ENCODE peak calls at places on chromosomes 3 and 15, in ten cellular contexts. H is IMR-90, N is transverse colon, P is NB4, B is esophagus squamous epithelium, F is tibial nerve, D is endothelial cell of umbilical vein, I is adrenal gland, E is HCT116, Y is erythroblast. Z is an unnamed sample.

GRCh38 chr15:33292718-33293307 is 18.0 kb upstream of the RYR3 start:
- DNase-seq in H (peak; percentile 53), N (peak; percentile 28), P (peak; percentile 60), B (no peak), F (peak; percentile 76), D (peak; percentile 69), I (peak; percentile 48), E (peak; percentile 51), Y (peak; percentile 87), Z (peak; percentile 59)

GRCh38 chr15:73265536-73266153 is 103.1 kb downstream of the HCN4 start:
- DNase-seq in H (peak; percentile 43), N (peak; percentile 11), P (peak; percentile 66), B (no peak), F (peak; percentile 17), D (peak; percentile 57), I (peak; percentile 25), E (peak; percentile 42), Y (peak; percentile 61), Z (peak; percentile 74)

GRCh38 chr3:184073621-184074020 is 20.8 kb downstream of the HTR3C start:
- DNase-seq in H (no peak), N (no peak), P (no peak), B (no peak), F (no peak), D (no peak), I (no peak), E (no peak), Y (no peak), Z (no peak)

GRCh38 chr3:71779674-71780377 is 5.1 kb downstream of the PROK2 start:
- DNase-seq in H (no peak), N (no peak), P (peak; percentile 94), B (no peak), F (no peak), D (no peak), I (no peak), E (no peak), Y (no peak), Z (no peak)

GRCh38 chr3:196409409-196409808 is 22.8 kb downstream of the UBXN7 start:
- DNase-seq in H (no peak), N (no peak), P (peak; percentile 14), B (no peak), F (no peak), D (no peak), I (no peak), E (no peak), Y (no peak), Z (no peak)

GRCh38 chr3:127669541-127670228 is 3.1 kb upstream of the ABTB1 start:
- DNase-seq in H (no peak), N (no peak), P (no peak), B (no peak), F (no peak), D (no peak), I (no peak), E (no peak), Y (no peak), Z (no peak)

GRCh38 chr15:88139936-88140335 is 116.6 kb downstream of the NTRK3 start:
- DNase-seq in H (no peak), N (no peak), P (no peak), B (no peak), F (no peak), D (no peak), I (no peak), E (no peak), Y (no peak), Z (no peak)

GRCh38 chr3:198081421-198081844 is 121.4 kb downstream of the LMLN start:
- DNase-seq in H (no peak), N (no peak), P (no peak), B (no peak), F (no peak), D (no peak), I (no peak), E (no peak), Y (no peak), Z (no peak)

GRCh38 chr3:76324101-76324500 is 538.8 kb upstream of the ZNF717 start:
- DNase-seq in H (peak; percentile 64), N (no peak), P (no peak), B (no peak), F (no peak), D (no peak), I (no peak), E (no peak), Y (no peak), Z (no peak)

GRCh38 chr3:99499235-99499798 is 139.1 kb upstream of the COL8A1 start:
- DNase-seq in H (peak; percentile 73), N (no peak), P (peak; percentile 48), B (no peak), F (peak; percentile 49), D (peak; percentile 80), I (peak; percentile 24), E (peak; percentile 21), Y (peak; percentile 48), Z (peak; percentile 11)

GRCh38 chr3:8886556-8886955 is 76.7 kb downstream of the RAD18 start:
- DNase-seq in H (peak; percentile 65), N (no peak), P (no peak), B (no peak), F (no peak), D (no peak), I (no peak), E (no peak), Y (no peak), Z (no peak)

GRCh38 chr15:29135266-29135665 is 134.4 kb downstream of the NSMCE3 start:
- DNase-seq in H (peak; percentile 13), N (no peak), P (no peak), B (no peak), F (peak; percentile 18), D (no peak), I (no peak), E (no peak), Y (no peak), Z (no peak)

GRCh38 chr15:91022075-91022831 is at the start of gene VPS33B:
- DNase-seq in H (peak; percentile 80), N (peak; percentile 90), P (peak; percentile 95), B (peak; percentile 18), F (peak; percentile 84), D (peak; percentile 85), I (peak; percentile 82), E (peak; percentile 81), Y (peak; percentile 87), Z (peak; percentile 91)
- TF ChIP-seq POLR2A in H (peak; percentile 30), N (peak; percentile 53), P (peak; percentile 56), B (no peak), F (no peak), D (peak; percentile 52), I (no peak), E (no peak), Y (peak; percentile 77), Z (peak; percentile 84)

DNA sequence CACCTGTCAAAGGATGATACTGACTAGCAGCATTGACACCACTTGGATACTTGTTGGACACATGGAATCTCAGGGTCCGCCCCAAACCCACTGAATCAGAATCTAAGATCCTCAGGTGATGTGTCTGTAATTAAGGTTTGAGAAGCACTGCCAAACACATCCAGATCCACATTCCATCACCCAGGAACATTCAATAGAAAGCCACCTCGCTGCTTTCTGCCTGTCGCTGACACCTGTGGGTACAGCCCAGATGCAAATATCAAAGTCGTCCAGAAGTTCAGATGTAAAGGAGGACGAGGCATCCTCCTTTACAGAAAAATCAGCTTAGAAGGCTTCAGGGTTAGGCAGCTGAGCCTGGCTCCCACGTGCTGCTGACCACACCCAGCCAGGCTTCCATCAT is 5.2 kb upstream of the RPS17 start:
- DNase-seq in H (no peak), N (no peak), P (no peak), B (no peak), F (no peak), D (no peak), I (no peak), E (no peak), Y (no peak), Z (no peak)
- TF ChIP-seq POLR2A in H (no peak), N (no peak), P (no peak), B (no peak), F (no peak), D (no peak), I (no peak), E (no peak), Y (no peak), Z (no peak)

GRCh38 chr3:133479895-133480669 is 80.2 kb downstream of the BFSP2 start:
- DNase-seq in H (no peak), N (no peak), P (no peak), B (no peak), F (no peak), D (no peak), I (no peak), E (peak; percentile 79), Y (no peak), Z (no peak)
- TF ChIP-seq POLR2A in H (no peak), N (no peak), P (no peak), B (no peak), F (no peak), D (no peak), I (no peak), E (no peak), Y (no peak), Z (no peak)

GRCh38 chr3:159765025-159765859 is 223.4 kb upstream of the IL12A start:
- DNase-seq in H (peak; percentile 98), N (peak; percentile 66), P (no peak), B (no peak), F (peak; percentile 41), D (peak; percentile 88), I (peak; percentile 73), E (peak; percentile 85), Y (no peak), Z (peak; percentile 78)

GRCh38 chr3:159762981-159763465 is 225.6 kb upstream of the IL12A start:
- DNase-seq in H (peak; percentile 94), N (peak; percentile 55), P (no peak), B (peak; percentile 1), F (peak; percentile 35), D (peak; percentile 94), I (peak; percentile 28), E (no peak), Y (no peak), Z (peak; percentile 89)

GRCh38 chr3:159762238-159762637 is 226.4 kb upstream of the IL12A start:
- DNase-seq in H (no peak), N (no peak), P (no peak), B (no peak), F (no peak), D (peak; percentile 21), I (no peak), E (no peak), Y (no peak), Z (peak; percentile 86)

GRCh38 chr3:159764211-159765024 is 224.2 kb upstream of the IL12A start:
- DNase-seq in H (peak; percentile 76), N (peak; percentile 53), P (no peak), B (no peak), F (peak; percentile 17), D (no peak), I (peak; percentile 16), E (no peak), Y (no peak), Z (peak; percentile 68)

DNA sequence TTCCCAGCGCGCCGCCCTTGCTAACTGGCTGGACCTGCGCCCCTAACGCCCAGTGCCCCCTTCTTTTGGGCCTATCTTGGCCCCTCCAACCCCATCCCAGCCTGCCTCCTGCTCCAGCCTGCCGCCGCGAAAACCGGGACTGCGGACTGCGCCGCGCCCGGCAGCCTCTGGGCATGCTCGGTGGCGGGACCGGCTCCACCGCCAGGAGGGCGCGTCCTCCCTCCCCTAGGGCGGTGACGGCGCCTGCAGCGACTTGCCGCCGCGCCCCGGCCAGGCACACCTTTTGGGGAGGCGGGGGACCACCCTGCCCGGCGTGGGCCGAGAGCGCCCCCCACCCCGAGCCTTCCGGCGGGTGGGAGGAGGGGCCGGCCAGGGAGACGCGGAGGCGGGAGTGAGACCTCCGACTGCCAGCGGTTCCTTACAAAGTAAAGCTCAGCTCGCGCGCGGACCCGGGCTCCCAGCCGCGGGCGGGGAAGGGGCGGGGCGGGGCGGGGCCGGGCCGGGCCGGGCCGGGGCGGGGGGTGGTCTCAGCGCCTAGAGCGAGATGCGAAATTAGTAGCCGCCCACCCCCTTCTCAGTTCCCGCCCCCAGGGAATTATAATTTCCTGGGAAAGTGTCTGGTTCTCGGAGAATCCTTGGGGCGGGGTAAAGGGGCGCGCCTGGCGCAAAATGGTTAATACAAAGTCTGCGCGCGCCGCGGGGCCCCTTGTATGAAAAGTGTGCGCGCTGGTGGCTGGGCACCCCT is 225.0 kb upstream of the IL12A start:
- DNase-seq in H (peak; percentile 84), N (peak; percentile 81), P (no peak), B (no peak), F (peak; percentile 20), D (peak; percentile 85), I (peak; percentile 16), E (peak; percentile 71), Y (peak; percentile 7), Z (peak; percentile 88)
- TF ChIP-seq POLR2A in H (peak; percentile 74), N (peak; percentile 76), P (no peak), B (no peak), F (peak; percentile 53), D (peak; percentile 12), I (peak; percentile 16), E (peak; percentile 84), Y (no peak), Z (peak; percentile 81)